ENCODE peak calls at places on chromosomes 12 and 14, in seven cellular contexts. W is cardiac fibroblast, L is adipocyte, A is dorsolateral prefrontal cortex, S is brain microvascular endothelial cell, I is WERI-Rb-1, P is A549. O is an unnamed sample.

GRCh38 chr12:48001426-48002178 is 2.7 kb downstream of the COL2A1 start:
- DNase-seq in P (no peak), L (peak), A (no peak), W (peak), I (peak), S (peak), O (peak)

GRCh38 chr14:96040836-96041371 is 1.7 kb downstream of the C14orf132 start:
- DNase-seq in S (no peak), P (no peak), I (no peak), W (no peak), A (no peak), L (peak), O (peak)

GRCh38 chr12:59699408-59700144 is 103.7 kb downstream of the SLC16A7 start:
- DNase-seq in P (no peak), S (peak), I (no peak), A (no peak), W (peak), L (peak), O (peak)

GRCh38 chr12:104057771-104058197 is 6.5 kb upstream of the HCFC2 start:
- DNase-seq in W (peak), P (peak), A (no peak), I (peak), L (peak), S (no peak), O (peak)

GRCh38 chr14:102917469-102918211 is 4.8 kb upstream of the AMN start:
- DNase-seq in P (peak), W (peak), L (peak), S (peak), A (peak), I (peak), O (peak)

GRCh38 chr14:67514650-67515385 is 18.3 kb upstream of the PLEKHH1 start:
- DNase-seq in L (peak), P (no peak), A (peak), W (peak), S (peak), I (peak), O (peak)

GRCh38 chr12:114501474-114501807 is 95.5 kb upstream of the TBX5 start:
- DNase-seq in L (no peak), S (no peak), W (no peak), P (no peak), A (no peak), I (no peak), O (no peak)

GRCh38 chr12:131606218-131606899 is 104.5 kb upstream of the SFSWAP start:
- DNase-seq in A (no peak), S (no peak), P (no peak), L (no peak), I (no peak), W (no peak), O (no peak)

GRCh38 chr14:89740241-89740640 is 214.3 kb downstream of the EFCAB11 start:
- DNase-seq in A (no peak), L (no peak), I (no peak), P (no peak), S (no peak), W (no peak), O (no peak)

DNA sequence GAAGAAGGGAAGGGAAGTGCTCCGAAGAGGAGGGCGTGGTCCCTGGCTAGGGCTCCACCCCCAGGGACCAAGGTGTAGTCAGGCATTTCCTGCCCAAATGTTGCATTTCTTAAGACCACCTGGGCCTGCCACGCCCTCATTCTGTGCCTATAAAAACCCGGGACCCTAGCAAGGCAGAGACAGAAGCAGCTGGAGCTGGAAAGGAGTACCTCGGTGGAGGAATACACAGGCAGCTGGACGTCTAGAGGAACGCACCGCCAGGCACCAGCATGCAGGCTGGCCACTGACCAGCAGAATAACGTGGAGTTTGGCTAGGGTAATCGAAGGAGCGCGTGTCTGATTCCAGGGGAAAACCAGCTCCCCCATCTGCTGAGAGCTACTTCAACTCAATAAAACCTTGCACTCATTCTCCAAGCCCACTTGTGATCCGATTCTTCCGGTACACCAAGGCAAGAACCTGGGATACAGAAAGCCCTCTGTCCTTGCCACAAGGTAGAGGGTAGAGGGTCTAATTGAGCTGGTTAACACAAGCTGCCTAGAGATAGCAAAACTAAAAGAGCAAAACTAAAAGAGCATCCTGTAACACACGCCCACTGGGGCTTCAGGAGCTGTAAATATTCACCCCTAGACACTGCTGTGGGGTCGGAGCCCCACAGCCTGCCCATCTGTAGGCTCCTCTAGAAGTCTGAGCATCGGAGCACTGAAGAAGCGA is 21.0 kb downstream of the CFL2 start:
- DNase-seq in A (peak), P (peak), S (no peak), W (no peak), I (no peak), L (no peak), O (no peak)
- H3K4me3 ChIP-seq in A (peak), P (peak), S (no peak), W (peak), I (no peak), L (peak), O (peak)

DNA sequence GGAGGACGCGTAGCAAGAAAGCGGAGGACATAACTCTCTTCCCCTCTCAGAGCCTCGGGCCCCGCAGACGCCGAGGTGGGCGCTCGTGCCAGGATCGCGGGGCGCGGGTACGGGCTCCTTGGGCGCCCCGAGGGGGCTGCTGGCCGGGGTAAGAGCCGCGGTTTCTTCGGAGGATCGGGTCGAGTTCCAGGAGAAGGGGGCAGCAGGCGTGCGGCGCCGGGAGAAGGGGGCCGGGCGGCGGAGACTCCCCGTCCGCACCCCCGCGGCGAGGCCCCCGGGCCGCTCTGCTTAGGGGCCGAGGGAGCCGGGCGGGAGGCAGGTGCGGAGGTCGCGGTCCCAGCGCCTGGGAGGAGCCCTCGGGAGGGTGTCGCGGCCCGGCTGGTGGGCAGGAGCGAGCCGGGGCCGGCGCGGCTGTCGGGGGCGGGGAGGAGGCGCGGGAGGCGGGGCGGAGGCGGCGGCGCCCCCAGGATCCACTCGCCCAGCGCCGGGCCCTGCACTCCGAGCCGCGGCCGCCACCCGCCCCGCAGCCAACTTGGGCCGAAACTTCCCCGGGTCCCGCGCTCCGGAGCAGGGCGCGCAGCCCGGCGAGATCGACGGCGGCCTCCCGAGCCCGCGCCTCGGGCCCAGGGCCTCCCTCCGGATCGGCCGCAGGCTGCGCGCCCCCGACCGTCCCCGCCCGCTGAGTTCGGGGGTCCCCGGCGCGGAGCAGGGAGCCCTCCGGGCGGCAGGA is 64.4 kb downstream of the FBXL14 start:
- DNase-seq in L (peak), W (no peak), S (no peak), I (peak), A (no peak), P (no peak), O (no peak)
- H3K4me3 ChIP-seq in L (peak), W (peak), S (peak), I (peak), A (peak), P (peak), O (peak)

DNA sequence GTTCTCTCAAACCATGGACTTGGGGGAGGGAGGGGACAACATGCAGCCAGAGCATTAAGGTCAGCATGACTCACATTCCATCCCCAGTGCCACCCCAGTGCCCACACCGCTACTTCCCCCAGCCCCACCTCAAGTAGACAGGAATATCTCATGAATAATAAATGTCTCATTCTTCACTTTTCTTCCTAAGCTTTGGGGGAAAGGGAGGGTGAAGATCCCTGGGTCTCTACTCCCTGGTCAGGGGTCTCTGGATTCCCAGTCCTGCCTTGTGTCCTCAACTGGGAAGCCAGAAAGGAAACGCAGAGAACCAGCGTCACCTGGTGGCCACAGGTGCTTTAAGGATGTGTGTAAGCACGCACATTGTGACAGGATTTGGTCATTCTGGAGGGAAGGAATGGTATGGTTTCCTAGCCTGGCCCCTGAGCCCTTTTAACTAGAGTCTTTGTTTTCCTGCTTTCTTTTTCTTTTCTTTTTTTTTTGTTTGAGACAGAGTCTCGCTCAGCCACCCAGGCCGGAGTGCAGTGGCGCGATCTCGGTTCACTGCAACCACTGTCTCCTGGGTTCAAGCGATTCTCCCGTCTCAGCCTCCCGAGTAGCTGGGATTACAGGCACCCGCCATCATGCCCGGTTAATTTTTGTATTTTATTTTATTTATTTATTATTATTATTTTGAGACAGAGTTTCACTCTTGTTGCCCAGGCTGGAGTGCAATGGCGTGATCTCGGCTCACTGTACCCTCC is 3.4 kb downstream of the GPR84 start:
- DNase-seq in I (peak), P (peak), W (peak), L (peak), S (peak), A (peak), O (peak)
- H3K4me3 ChIP-seq in I (no peak), P (no peak), W (no peak), L (no peak), S (no peak), A (no peak), O (no peak)

GRCh38 chr12:57456737-57457490 is 1.8 kb downstream of the INHBE start:
- DNase-seq in A (no peak), W (no peak), S (no peak), P (no peak), I (no peak), L (no peak), O (no peak)

GRCh38 chr12:57456145-57456700 is 1.1 kb downstream of the INHBE start:
- DNase-seq in L (peak), W (peak), P (peak), S (no peak), I (peak), A (peak), O (peak)

GRCh38 chr12:57454213-57454565 is 918 bp upstream of the INHBE start:
- DNase-seq in L (no peak), I (no peak), P (no peak), S (no peak), W (no peak), A (no peak), O (no peak)

GRCh38 chr12:57454566-57455373 is at the start of gene INHBE:
- DNase-seq in P (peak), L (peak), W (peak), I (peak), A (no peak), S (no peak), O (peak)

GRCh38 chr12:57455374-57456144 is 452 bp downstream of the INHBE start:
- DNase-seq in A (no peak), L (no peak), I (peak), S (no peak), P (no peak), W (no peak), O (no peak)
- H3K4me3 ChIP-seq in A (no peak), L (no peak), I (peak), S (no peak), P (peak), W (no peak), O (peak)

GRCh38 chr14:74568380-74568649 is 43.7 kb downstream of the LTBP2 start:
- DNase-seq in W (no peak), A (no peak), S (no peak), I (no peak), P (no peak), L (no peak), O (no peak)

GRCh38 chr14:74567646-74568379 is 44.2 kb downstream of the LTBP2 start:
- DNase-seq in W (no peak), P (no peak), I (no peak), A (no peak), S (no peak), L (no peak), O (no peak)

GRCh38 chr14:74568896-74569295 is 43.1 kb downstream of the LTBP2 start:
- DNase-seq in S (no peak), A (no peak), P (no peak), I (no peak), L (peak), W (peak), O (no peak)

GRCh38 chr14:74566174-74567125 is 45.6 kb downstream of the LTBP2 start:
- DNase-seq in A (no peak), S (no peak), P (peak), I (no peak), L (peak), W (peak), O (peak)

DNA sequence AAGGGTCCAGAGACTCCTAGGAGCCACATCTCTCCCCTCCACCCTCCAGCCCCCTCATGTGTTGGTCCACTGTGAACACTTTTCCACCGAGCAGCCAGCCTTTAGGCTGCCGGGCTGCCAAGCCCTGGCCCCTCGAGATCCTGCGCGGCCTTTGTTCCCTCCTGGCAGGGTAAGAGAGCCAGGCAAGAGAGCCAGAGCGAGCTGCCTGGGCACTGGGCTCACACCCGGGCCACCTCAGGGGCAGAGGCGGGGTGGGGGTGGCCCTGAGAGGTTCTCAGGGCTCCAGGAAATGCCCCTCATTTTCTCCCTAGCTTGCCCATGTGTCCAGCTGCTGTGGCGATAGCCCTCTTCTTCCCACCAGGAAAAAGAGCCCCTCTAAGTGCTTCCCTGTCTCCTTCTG is 44.8 kb downstream of the LTBP2 start:
- DNase-seq in I (no peak), P (no peak), W (no peak), L (no peak), S (no peak), A (no peak), O (no peak)
- H3K4me3 ChIP-seq in I (no peak), P (no peak), W (no peak), L (no peak), S (no peak), A (no peak), O (no peak)

DNA sequence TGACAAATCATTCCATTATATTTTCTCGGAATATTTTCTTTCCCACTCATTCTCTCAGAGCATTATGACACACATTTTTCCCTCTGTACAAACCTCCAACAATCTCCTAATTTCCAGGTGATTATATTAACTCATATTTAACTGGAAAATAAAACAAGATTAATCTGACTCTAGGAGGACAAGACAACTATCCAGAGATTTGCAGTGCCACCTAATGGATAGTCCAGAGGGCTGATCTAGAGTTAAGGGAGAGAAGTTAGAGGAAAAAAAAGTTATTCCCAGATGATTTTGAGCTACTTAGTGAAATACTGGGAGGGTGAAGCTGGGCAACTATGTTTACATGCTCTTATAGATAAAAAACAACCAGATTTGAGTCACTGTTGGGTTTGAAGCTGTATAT is 161.7 kb downstream of the ALX1 start:
- DNase-seq in W (peak), A (no peak), S (peak), L (peak), P (peak), I (peak), O (peak)
- H3K4me3 ChIP-seq in W (no peak), A (no peak), S (no peak), L (no peak), P (no peak), I (no peak), O (no peak)

GRCh38 chr14:63795532-63795931 is 57.3 kb upstream of the SYNE2 start:
- DNase-seq in P (no peak), W (no peak), A (no peak), L (no peak), S (no peak), I (no peak), O (no peak)

GRCh38 chr14:63800651-63801385 is 52.0 kb upstream of the SYNE2 start:
- DNase-seq in L (no peak), I (no peak), W (no peak), A (peak), P (no peak), S (no peak), O (peak)

DNA sequence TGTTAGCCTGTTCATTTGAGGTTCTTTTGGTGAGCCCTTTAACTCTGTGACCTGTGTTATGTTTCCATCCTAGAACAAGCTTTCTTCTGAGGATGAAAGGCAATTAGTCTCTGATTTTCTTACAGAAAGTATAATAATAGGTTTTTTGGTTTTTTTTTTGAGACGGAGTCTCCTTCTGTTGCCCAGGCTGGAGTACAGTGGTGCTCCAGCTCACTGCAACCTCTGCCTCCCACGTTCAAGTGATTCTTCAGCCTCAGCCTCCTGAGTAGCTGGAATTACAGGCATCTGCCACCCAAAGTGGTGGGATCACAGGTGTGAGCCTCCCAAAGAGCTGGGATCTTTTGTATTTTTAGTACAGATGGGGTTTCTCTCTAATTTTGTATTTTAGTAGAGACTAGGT is 52.7 kb upstream of the SYNE2 start:
- DNase-seq in W (no peak), L (no peak), P (no peak), S (no peak), I (no peak), A (no peak), O (no peak)
- H3K4me3 ChIP-seq in W (no peak), L (peak), P (no peak), S (no peak), I (no peak), A (peak), O (peak)

O was measured in fibroblast of villous mesenchyme.